ENCODE peak calls at places on chromosomes 6 and 20, in seven cellular contexts. One of them, this sample, is unnamed.

GRCh38 chr6:32439708-32440214 is at the start of gene HLA-DRA:
- DNase-seq in AG09319: no peak
- DNase-seq in ovary: no peak
- DNase-seq in fibroblast of lung: peak
- DNase-seq in IMR-90: peak
- DNase-seq in BJ: peak
- DNase-seq in psoas muscle: no peak
- DNase-seq in this sample: peak

GRCh38 chr6:87909849-87910248 is 137.8 kb upstream of the SPACA1 start:
- DNase-seq in AG09319: no peak
- DNase-seq in ovary: no peak
- DNase-seq in fibroblast of lung: peak
- DNase-seq in IMR-90: peak
- DNase-seq in BJ: peak
- DNase-seq in psoas muscle: no peak
- DNase-seq in this sample: no peak

GRCh38 chr20:12394786-12395185 is 477.1 kb downstream of the BTBD3 start:
- DNase-seq in AG09319: no peak
- DNase-seq in ovary: no peak
- DNase-seq in fibroblast of lung: no peak
- DNase-seq in IMR-90: no peak
- DNase-seq in BJ: no peak
- DNase-seq in psoas muscle: no peak
- DNase-seq in this sample: no peak

GRCh38 chr6:62891065-62891647 is 320.1 kb upstream of the FKBP1C start:
- DNase-seq in AG09319: no peak
- DNase-seq in ovary: no peak
- DNase-seq in fibroblast of lung: no peak
- DNase-seq in IMR-90: no peak
- DNase-seq in BJ: no peak
- DNase-seq in psoas muscle: no peak
- DNase-seq in this sample: no peak

GRCh38 chr20:1330075-1330830 is 1.3 kb upstream of the SDCBP2 start:
- DNase-seq in AG09319: no peak
- DNase-seq in ovary: peak
- DNase-seq in fibroblast of lung: no peak
- DNase-seq in IMR-90: no peak
- DNase-seq in BJ: no peak
- DNase-seq in psoas muscle: peak
- DNase-seq in this sample: no peak

GRCh38 chr20:62352402-62353288 is 14.5 kb downstream of the LAMA5 start:
- DNase-seq in AG09319: no peak
- DNase-seq in ovary: no peak
- DNase-seq in fibroblast of lung: peak
- DNase-seq in IMR-90: no peak
- DNase-seq in BJ: no peak
- DNase-seq in psoas muscle: peak
- DNase-seq in this sample: no peak

GRCh38 chr6:144990768-144991167 is 705.6 kb downstream of the UTRN start:
- DNase-seq in AG09319: no peak
- DNase-seq in ovary: no peak
- DNase-seq in fibroblast of lung: no peak
- DNase-seq in IMR-90: no peak
- DNase-seq in BJ: no peak
- DNase-seq in psoas muscle: no peak
- DNase-seq in this sample: no peak

GRCh38 chr6:113894712-113895674 is 37.8 kb downstream of the MARCKS start:
- DNase-seq in AG09319: no peak
- DNase-seq in ovary: no peak
- DNase-seq in fibroblast of lung: peak
- DNase-seq in IMR-90: peak
- DNase-seq in BJ: no peak
- DNase-seq in psoas muscle: no peak
- DNase-seq in this sample: no peak

GRCh38 chr6:149317656-149318571 is at the start of gene TAB2:
- DNase-seq in AG09319: no peak
- DNase-seq in ovary: peak
- DNase-seq in fibroblast of lung: no peak
- DNase-seq in IMR-90: no peak
- DNase-seq in BJ: no peak
- DNase-seq in psoas muscle: peak
- DNase-seq in this sample: no peak

GRCh38 chr6:45426251-45426650 is 48.5 kb upstream of the SUPT3H start:
- DNase-seq in AG09319: no peak
- DNase-seq in ovary: no peak
- DNase-seq in fibroblast of lung: no peak
- DNase-seq in IMR-90: no peak
- DNase-seq in BJ: no peak
- DNase-seq in psoas muscle: no peak
- DNase-seq in this sample: no peak

GRCh38 chr6:1535295-1535694 is 74.4 kb upstream of the FOXC1 start:
- DNase-seq in AG09319: no peak
- DNase-seq in ovary: no peak
- DNase-seq in fibroblast of lung: peak
- DNase-seq in IMR-90: no peak
- DNase-seq in BJ: no peak
- DNase-seq in psoas muscle: no peak
- DNase-seq in this sample: no peak

GRCh38 chr20:642398-643174 is 10.4 kb downstream of the SRXN1 start:
- DNase-seq in AG09319: no peak
- DNase-seq in ovary: peak
- DNase-seq in fibroblast of lung: peak
- DNase-seq in IMR-90: no peak
- DNase-seq in BJ: no peak
- DNase-seq in psoas muscle: peak
- DNase-seq in this sample: no peak

GRCh38 chr6:71394001-71394432 is 105.4 kb downstream of the OGFRL1 start:
- DNase-seq in AG09319: no peak
- DNase-seq in ovary: no peak
- DNase-seq in fibroblast of lung: peak
- DNase-seq in IMR-90: peak
- DNase-seq in BJ: no peak
- DNase-seq in psoas muscle: no peak
- DNase-seq in this sample: no peak

GRCh38 chr20:19609642-19610223 is 148.3 kb upstream of the RIN2 start:
- DNase-seq in AG09319: no peak
- DNase-seq in ovary: no peak
- DNase-seq in fibroblast of lung: peak
- DNase-seq in IMR-90: no peak
- DNase-seq in BJ: no peak
- DNase-seq in psoas muscle: no peak
- DNase-seq in this sample: no peak

GRCh38 chr6:10633216-10633615 is 61.2 kb downstream of the C6orf52 start:
- DNase-seq in AG09319: no peak
- DNase-seq in ovary: no peak
- DNase-seq in fibroblast of lung: peak
- DNase-seq in IMR-90: peak
- DNase-seq in BJ: peak
- DNase-seq in psoas muscle: no peak
- DNase-seq in this sample: peak

GRCh38 chr6:31031095-31031494 is 20.8 kb downstream of the MUC22 start:
- DNase-seq in AG09319: no peak
- DNase-seq in ovary: no peak
- DNase-seq in fibroblast of lung: no peak
- DNase-seq in IMR-90: no peak
- DNase-seq in BJ: no peak
- DNase-seq in psoas muscle: no peak
- DNase-seq in this sample: no peak

GRCh38 chr6:53465732-53466131 is 79.2 kb downstream of the GCLC start:
- DNase-seq in AG09319: no peak
- DNase-seq in ovary: no peak
- DNase-seq in fibroblast of lung: no peak
- DNase-seq in IMR-90: peak
- DNase-seq in BJ: no peak
- DNase-seq in psoas muscle: no peak
- DNase-seq in this sample: no peak

GRCh38 chr20:10217517-10218410 is 866 bp upstream of the SNAP25 start:
- DNase-seq in AG09319: peak
- DNase-seq in ovary: peak
- DNase-seq in fibroblast of lung: peak
- DNase-seq in IMR-90: peak
- DNase-seq in BJ: peak
- DNase-seq in psoas muscle: no peak
- DNase-seq in this sample: no peak

GRCh38 chr6:53691667-53692133 is 26.1 kb upstream of the KLHL31 start:
- DNase-seq in AG09319: no peak
- DNase-seq in ovary: no peak
- DNase-seq in fibroblast of lung: no peak
- DNase-seq in IMR-90: no peak
- DNase-seq in BJ: no peak
- DNase-seq in psoas muscle: no peak
- DNase-seq in this sample: no peak

GRCh38 chr20:23223908-23224307 is 126.7 kb upstream of the NXT1 start:
- DNase-seq in AG09319: no peak
- DNase-seq in ovary: no peak
- DNase-seq in fibroblast of lung: no peak
- DNase-seq in IMR-90: no peak
- DNase-seq in BJ: no peak
- DNase-seq in psoas muscle: no peak
- DNase-seq in this sample: no peak
- TF ChIP-seq CTCF in AG09319: no peak
- TF ChIP-seq CTCF in ovary: no peak
- TF ChIP-seq CTCF in fibroblast of lung: no peak
- TF ChIP-seq CTCF in IMR-90: no peak
- TF ChIP-seq CTCF in BJ: no peak
- TF ChIP-seq CTCF in psoas muscle: no peak
- TF ChIP-seq CTCF in this sample: no peak

DNA sequence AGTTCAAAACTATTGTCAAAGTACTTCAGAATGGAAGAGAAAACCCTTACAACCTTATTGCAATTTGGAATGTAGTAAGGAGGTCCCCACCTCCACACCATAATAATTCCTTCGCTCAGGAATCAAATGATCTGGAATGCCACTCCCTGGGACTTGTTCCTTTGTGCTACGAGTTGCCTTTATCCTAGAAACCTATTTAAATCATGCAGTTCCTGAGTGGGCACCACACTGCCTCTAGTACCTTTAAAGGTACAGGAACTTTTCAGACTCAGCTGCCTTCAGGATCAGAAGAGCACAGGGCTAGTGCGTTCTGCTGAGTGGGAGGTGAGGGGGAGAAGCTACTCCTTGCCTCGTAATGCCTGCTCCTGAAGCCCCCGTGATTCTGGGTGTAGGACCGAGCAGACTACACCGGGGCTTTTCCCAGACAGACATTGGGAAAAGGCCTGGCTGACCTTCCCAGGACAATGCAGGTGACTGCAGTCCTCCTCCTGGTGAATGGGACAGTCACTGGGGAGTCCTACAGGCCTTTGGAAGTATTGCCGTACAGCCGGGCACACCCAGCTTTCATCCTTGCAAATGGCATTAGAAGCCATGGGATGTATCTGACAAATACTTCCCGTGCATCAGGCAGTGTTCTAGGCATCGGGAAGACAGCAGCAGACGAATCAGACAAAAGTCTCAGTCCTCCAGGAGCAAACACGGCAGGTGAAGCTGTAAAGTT is 11.8 kb upstream of the TUBB2B start:
- DNase-seq in AG09319: no peak
- DNase-seq in ovary: no peak
- DNase-seq in fibroblast of lung: no peak
- DNase-seq in IMR-90: no peak
- DNase-seq in BJ: no peak
- DNase-seq in psoas muscle: no peak
- DNase-seq in this sample: no peak
- TF ChIP-seq CTCF in AG09319: no peak
- TF ChIP-seq CTCF in ovary: no peak
- TF ChIP-seq CTCF in fibroblast of lung: peak
- TF ChIP-seq CTCF in IMR-90: peak
- TF ChIP-seq CTCF in BJ: peak
- TF ChIP-seq CTCF in psoas muscle: no peak
- TF ChIP-seq CTCF in this sample: peak

GRCh38 chr6:142301421-142302391 is at the start of gene ADGRG6:
- DNase-seq in AG09319: no peak
- DNase-seq in ovary: no peak
- DNase-seq in fibroblast of lung: peak
- DNase-seq in IMR-90: peak
- DNase-seq in BJ: no peak
- DNase-seq in psoas muscle: peak
- DNase-seq in this sample: no peak
- TF ChIP-seq CTCF in AG09319: peak
- TF ChIP-seq CTCF in ovary: no peak
- TF ChIP-seq CTCF in fibroblast of lung: no peak
- TF ChIP-seq CTCF in IMR-90: peak
- TF ChIP-seq CTCF in BJ: no peak
- TF ChIP-seq CTCF in psoas muscle: no peak
- TF ChIP-seq CTCF in this sample: peak

GRCh38 chr6:143180860-143181259 is 120.2 kb downstream of the AIG1 start:
- DNase-seq in AG09319: no peak
- DNase-seq in ovary: no peak
- DNase-seq in fibroblast of lung: peak
- DNase-seq in IMR-90: no peak
- DNase-seq in BJ: no peak
- DNase-seq in psoas muscle: no peak
- DNase-seq in this sample: no peak

GRCh38 chr6:143180205-143180604 is 119.5 kb downstream of the AIG1 start:
- DNase-seq in AG09319: no peak
- DNase-seq in ovary: no peak
- DNase-seq in fibroblast of lung: no peak
- DNase-seq in IMR-90: no peak
- DNase-seq in BJ: no peak
- DNase-seq in psoas muscle: no peak
- DNase-seq in this sample: no peak

GRCh38 chr6:143176090-143177021 is 115.7 kb downstream of the AIG1 start:
- DNase-seq in AG09319: peak
- DNase-seq in ovary: no peak
- DNase-seq in fibroblast of lung: peak
- DNase-seq in IMR-90: peak
- DNase-seq in BJ: peak
- DNase-seq in psoas muscle: no peak
- DNase-seq in this sample: peak

GRCh38 chr6:143177706-143178105 is 117.0 kb downstream of the AIG1 start:
- DNase-seq in AG09319: no peak
- DNase-seq in ovary: no peak
- DNase-seq in fibroblast of lung: no peak
- DNase-seq in IMR-90: no peak
- DNase-seq in BJ: no peak
- DNase-seq in psoas muscle: no peak
- DNase-seq in this sample: no peak

GRCh38 chr6:143179096-143179495 is 118.4 kb downstream of the AIG1 start:
- DNase-seq in AG09319: no peak
- DNase-seq in ovary: no peak
- DNase-seq in fibroblast of lung: no peak
- DNase-seq in IMR-90: no peak
- DNase-seq in BJ: no peak
- DNase-seq in psoas muscle: no peak
- DNase-seq in this sample: no peak
- TF ChIP-seq CTCF in AG09319: no peak
- TF ChIP-seq CTCF in ovary: no peak
- TF ChIP-seq CTCF in fibroblast of lung: no peak
- TF ChIP-seq CTCF in IMR-90: no peak
- TF ChIP-seq CTCF in BJ: no peak
- TF ChIP-seq CTCF in psoas muscle: no peak
- TF ChIP-seq CTCF in this sample: no peak